ENCODE peak calls at places on chromosomes 2 and 18, in six cellular contexts. One of them, this sample, is unnamed.

GRCh38 chr2:7857904-7858303 is 824.0 kb upstream of the ID2 start:
- DNase-seq in left ventricle myocardium superior: no peak
- DNase-seq in NB4: no peak
- DNase-seq in EH: peak; percentile 85
- DNase-seq in HTR-8/SVneo: no peak
- DNase-seq in ELF-1: no peak
- DNase-seq in this sample: no peak

GRCh38 chr2:10784719-10785118 is 27.9 kb downstream of the PDIA6 start:
- DNase-seq in left ventricle myocardium superior: no peak
- DNase-seq in NB4: no peak
- DNase-seq in EH: no peak
- DNase-seq in HTR-8/SVneo: no peak
- DNase-seq in ELF-1: no peak
- DNase-seq in this sample: no peak

GRCh38 chr2:28656937-28657615 is 94.6 kb upstream of the PPP1CB start:
- DNase-seq in left ventricle myocardium superior: no peak
- DNase-seq in NB4: no peak
- DNase-seq in EH: no peak
- DNase-seq in HTR-8/SVneo: no peak
- DNase-seq in ELF-1: peak; percentile 42
- DNase-seq in this sample: no peak

GRCh38 chr2:144379891-144380311 is 140.0 kb downstream of the ZEB2 start:
- DNase-seq in left ventricle myocardium superior: peak; percentile 43
- DNase-seq in NB4: no peak
- DNase-seq in EH: no peak
- DNase-seq in HTR-8/SVneo: no peak
- DNase-seq in ELF-1: no peak
- DNase-seq in this sample: no peak

GRCh38 chr2:127275356-127275755 is 18.6 kb downstream of the ERCC3 start:
- DNase-seq in left ventricle myocardium superior: no peak
- DNase-seq in NB4: no peak
- DNase-seq in EH: no peak
- DNase-seq in HTR-8/SVneo: no peak
- DNase-seq in ELF-1: no peak
- DNase-seq in this sample: no peak

GRCh38 chr2:241179894-241180293 is 8.6 kb upstream of the ANO7 start:
- DNase-seq in left ventricle myocardium superior: no peak
- DNase-seq in NB4: no peak
- DNase-seq in EH: no peak
- DNase-seq in HTR-8/SVneo: no peak
- DNase-seq in ELF-1: no peak
- DNase-seq in this sample: no peak

GRCh38 chr2:159044804-159045286 is 76.4 kb downstream of the TANC1 start:
- DNase-seq in left ventricle myocardium superior: peak; percentile 48
- DNase-seq in NB4: no peak
- DNase-seq in EH: peak; percentile 62
- DNase-seq in HTR-8/SVneo: no peak
- DNase-seq in ELF-1: peak; percentile 19
- DNase-seq in this sample: peak; percentile 72

GRCh38 chr2:676647-677055 is 555 bp downstream of the TMEM18 start:
- DNase-seq in left ventricle myocardium superior: peak; percentile 100
- DNase-seq in NB4: peak; percentile 99
- DNase-seq in EH: peak; percentile 99
- DNase-seq in HTR-8/SVneo: peak; percentile 92
- DNase-seq in ELF-1: peak; percentile 98
- DNase-seq in this sample: peak; percentile 97

GRCh38 chr2:101766871-101767739 is 69.6 kb downstream of the MAP4K4 start:
- DNase-seq in left ventricle myocardium superior: no peak
- DNase-seq in NB4: no peak
- DNase-seq in EH: peak; percentile 98
- DNase-seq in HTR-8/SVneo: peak; percentile 56
- DNase-seq in ELF-1: peak; percentile 34
- DNase-seq in this sample: peak; percentile 49

GRCh38 chr2:221779614-221780067 is 207.5 kb upstream of the EPHA4 start:
- DNase-seq in left ventricle myocardium superior: no peak
- DNase-seq in NB4: no peak
- DNase-seq in EH: peak; percentile 55
- DNase-seq in HTR-8/SVneo: no peak
- DNase-seq in ELF-1: no peak
- DNase-seq in this sample: peak; percentile 9

GRCh38 chr2:127121776-127122176 is 14.8 kb upstream of the BIN1 start:
- DNase-seq in left ventricle myocardium superior: peak; percentile 83
- DNase-seq in NB4: no peak
- DNase-seq in EH: peak; percentile 58
- DNase-seq in HTR-8/SVneo: no peak
- DNase-seq in ELF-1: peak; percentile 48
- DNase-seq in this sample: no peak

GRCh38 chr2:85089464-85090072 is 43.6 kb upstream of the TCF7L1 start:
- DNase-seq in left ventricle myocardium superior: no peak
- DNase-seq in NB4: no peak
- DNase-seq in EH: no peak
- DNase-seq in HTR-8/SVneo: no peak
- DNase-seq in ELF-1: no peak
- DNase-seq in this sample: no peak

GRCh38 chr2:241774419-241775222 is 2.0 kb upstream of the GAL3ST2 start:
- DNase-seq in left ventricle myocardium superior: peak; percentile 26
- DNase-seq in NB4: no peak
- DNase-seq in EH: peak; percentile 76
- DNase-seq in HTR-8/SVneo: no peak
- DNase-seq in ELF-1: no peak
- DNase-seq in this sample: peak; percentile 77

GRCh38 chr18:44729631-44730101 is 49.0 kb downstream of the SETBP1 start:
- DNase-seq in left ventricle myocardium superior: no peak
- DNase-seq in NB4: peak; percentile 58
- DNase-seq in EH: peak; percentile 92
- DNase-seq in HTR-8/SVneo: no peak
- DNase-seq in ELF-1: peak; percentile 54
- DNase-seq in this sample: no peak

GRCh38 chr18:63002305-63002704 is 287.0 kb downstream of the PHLPP1 start:
- DNase-seq in left ventricle myocardium superior: no peak
- DNase-seq in NB4: no peak
- DNase-seq in EH: no peak
- DNase-seq in HTR-8/SVneo: no peak
- DNase-seq in ELF-1: no peak
- DNase-seq in this sample: no peak

GRCh38 chr18:6682437-6683111 is 46.9 kb upstream of the ARHGAP28 start:
- DNase-seq in left ventricle myocardium superior: no peak
- DNase-seq in NB4: no peak
- DNase-seq in EH: no peak
- DNase-seq in HTR-8/SVneo: no peak
- DNase-seq in ELF-1: peak; percentile 63
- DNase-seq in this sample: no peak

GRCh38 chr2:217932661-217933325 is 70.0 kb downstream of the TNS1 start:
- DNase-seq in left ventricle myocardium superior: peak; percentile 59
- DNase-seq in NB4: no peak
- DNase-seq in EH: peak; percentile 62
- DNase-seq in HTR-8/SVneo: no peak
- DNase-seq in ELF-1: no peak
- DNase-seq in this sample: no peak

GRCh38 chr2:86570069-86570468 is 6.8 kb upstream of the CHMP3 start:
- DNase-seq in left ventricle myocardium superior: no peak
- DNase-seq in NB4: no peak
- DNase-seq in EH: peak; percentile 18
- DNase-seq in HTR-8/SVneo: no peak
- DNase-seq in ELF-1: no peak
- DNase-seq in this sample: no peak

GRCh38 chr18:4068552-4069158 is 386.5 kb downstream of the DLGAP1 start:
- DNase-seq in left ventricle myocardium superior: no peak
- DNase-seq in NB4: peak; percentile 46
- DNase-seq in EH: peak; percentile 49
- DNase-seq in HTR-8/SVneo: peak; percentile 20
- DNase-seq in ELF-1: peak; percentile 47
- DNase-seq in this sample: peak; percentile 62

GRCh38 chr2:61750624-61751023 is 103.2 kb downstream of the FAM161A start:
- DNase-seq in left ventricle myocardium superior: no peak
- DNase-seq in NB4: no peak
- DNase-seq in EH: peak; percentile 83
- DNase-seq in HTR-8/SVneo: no peak
- DNase-seq in ELF-1: no peak
- DNase-seq in this sample: no peak

GRCh38 chr2:127624321-127625145 is 21.4 kb upstream of the GPR17 start:
- DNase-seq in left ventricle myocardium superior: no peak
- DNase-seq in NB4: no peak
- DNase-seq in EH: peak; percentile 0
- DNase-seq in HTR-8/SVneo: no peak
- DNase-seq in ELF-1: no peak
- DNase-seq in this sample: no peak

GRCh38 chr18:23077493-23078256 is 57.6 kb upstream of the CABLES1 start:
- DNase-seq in left ventricle myocardium superior: no peak
- DNase-seq in NB4: peak; percentile 28
- DNase-seq in EH: peak; percentile 37
- DNase-seq in HTR-8/SVneo: peak; percentile 39
- DNase-seq in ELF-1: peak; percentile 22
- DNase-seq in this sample: peak; percentile 43

GRCh38 chr2:206105541-206105940 is 19.6 kb upstream of the INO80D start:
- DNase-seq in left ventricle myocardium superior: no peak
- DNase-seq in NB4: no peak
- DNase-seq in EH: no peak
- DNase-seq in HTR-8/SVneo: no peak
- DNase-seq in ELF-1: no peak
- DNase-seq in this sample: no peak

GRCh38 chr18:35691625-35692024 is 110.1 kb downstream of the GALNT1 start:
- DNase-seq in left ventricle myocardium superior: no peak
- DNase-seq in NB4: no peak
- DNase-seq in EH: no peak
- DNase-seq in HTR-8/SVneo: no peak
- DNase-seq in ELF-1: no peak
- DNase-seq in this sample: no peak

GRCh38 chr2:172408143-172408766 is 19.1 kb upstream of the ITGA6 start:
- DNase-seq in left ventricle myocardium superior: no peak
- DNase-seq in NB4: no peak
- DNase-seq in EH: no peak
- DNase-seq in HTR-8/SVneo: no peak
- DNase-seq in ELF-1: no peak
- DNase-seq in this sample: peak; percentile 97

GRCh38 chr18:79859314-79859713 is 61.6 kb downstream of the KCNG2 start:
- DNase-seq in left ventricle myocardium superior: no peak
- DNase-seq in NB4: no peak
- DNase-seq in EH: no peak
- DNase-seq in HTR-8/SVneo: no peak
- DNase-seq in ELF-1: no peak
- DNase-seq in this sample: no peak

GRCh38 chr2:1268034-1268433 is 145.2 kb upstream of the TPO start:
- DNase-seq in left ventricle myocardium superior: no peak
- DNase-seq in NB4: no peak
- DNase-seq in EH: no peak
- DNase-seq in HTR-8/SVneo: no peak
- DNase-seq in ELF-1: no peak
- DNase-seq in this sample: no peak

GRCh38 chr18:78875268-78875997 is 104.2 kb upstream of the SALL3 start:
- DNase-seq in left ventricle myocardium superior: no peak
- DNase-seq in NB4: peak; percentile 50
- DNase-seq in EH: no peak
- DNase-seq in HTR-8/SVneo: no peak
- DNase-seq in ELF-1: peak; percentile 61
- DNase-seq in this sample: peak; percentile 27

GRCh38 chr2:21268871-21269224 is 145.1 kb downstream of the TDRD15 start:
- DNase-seq in left ventricle myocardium superior: no peak
- DNase-seq in NB4: peak; percentile 59
- DNase-seq in EH: no peak
- DNase-seq in HTR-8/SVneo: no peak
- DNase-seq in ELF-1: no peak
- DNase-seq in this sample: no peak

GRCh38 chr2:23574919-23575654 is 190.1 kb downstream of the KLHL29 start:
- DNase-seq in left ventricle myocardium superior: no peak
- DNase-seq in NB4: no peak
- DNase-seq in EH: no peak
- DNase-seq in HTR-8/SVneo: no peak
- DNase-seq in ELF-1: peak; percentile 62
- DNase-seq in this sample: no peak

GRCh38 chr2:215931256-215931903 is 82.0 kb downstream of the MREG start:
- DNase-seq in left ventricle myocardium superior: no peak
- DNase-seq in NB4: peak; percentile 79
- DNase-seq in EH: peak; percentile 81
- DNase-seq in HTR-8/SVneo: peak; percentile 72
- DNase-seq in ELF-1: peak; percentile 73
- DNase-seq in this sample: peak; percentile 82

GRCh38 chr2:226758886-226759660 is 40.5 kb downstream of the IRS1 start:
- DNase-seq in left ventricle myocardium superior: no peak
- DNase-seq in NB4: peak; percentile 12
- DNase-seq in EH: peak; percentile 78
- DNase-seq in HTR-8/SVneo: no peak
- DNase-seq in ELF-1: no peak
- DNase-seq in this sample: peak; percentile 67

GRCh38 chr18:51135361-51135760 is 62.1 kb downstream of the MEX3C start:
- DNase-seq in left ventricle myocardium superior: no peak
- DNase-seq in NB4: no peak
- DNase-seq in EH: peak; percentile 86
- DNase-seq in HTR-8/SVneo: peak; percentile 25
- DNase-seq in ELF-1: no peak
- DNase-seq in this sample: peak; percentile 91

GRCh38 chr2:189659734-189660133 is 1.5 kb upstream of the ASNSD1 start:
- DNase-seq in left ventricle myocardium superior: no peak
- DNase-seq in NB4: no peak
- DNase-seq in EH: no peak
- DNase-seq in HTR-8/SVneo: no peak
- DNase-seq in ELF-1: no peak
- DNase-seq in this sample: no peak

GRCh38 chr2:95670167-95670566 is 78.4 kb downstream of the TRIM43 start:
- DNase-seq in left ventricle myocardium superior: no peak
- DNase-seq in NB4: no peak
- DNase-seq in EH: peak; percentile 93
- DNase-seq in HTR-8/SVneo: no peak
- DNase-seq in ELF-1: no peak
- DNase-seq in this sample: no peak